ENCODE peak calls at places on chromosomes 4 and X, in four cellular contexts. C, J, N and O are unnamed samples.

GRCh38 chr4:152089564-152089963 is 328.8 kb upstream of the GATB start:
- DNase-seq in C (no peak), N (no peak), J (no peak), O (no peak)

GRCh38 chrX:122907375-122907774 is 276.7 kb upstream of the GRIA3 start:
- DNase-seq in N (no peak), C (no peak), J (no peak), O (no peak)

GRCh38 chrX:48897157-48897620 is 379 bp downstream of the TIMM17B start:
- DNase-seq in N (peak; percentile 60), J (peak; percentile 55), C (peak; percentile 70), O (peak; percentile 43)

GRCh38 chrX:80420147-80420546 is at the start of gene TENT5D:
- DNase-seq in N (no peak), J (no peak), C (no peak), O (no peak)

GRCh38 chr4:1711055-1711905 is 839 bp downstream of the SLBP start:
- DNase-seq in J (peak; percentile 43), N (peak; percentile 68), C (peak; percentile 36), O (peak; percentile 11)

GRCh38 chr4:134552063-134552462 is 350.5 kb upstream of the PABPC4L start:
- DNase-seq in J (no peak), C (no peak), N (no peak), O (no peak)

GRCh38 chr4:16883816-16884215 is 14.6 kb downstream of the LDB2 start:
- DNase-seq in J (no peak), N (no peak), C (no peak), O (no peak)

GRCh38 chr4:56215901-56216300 is 171.4 kb downstream of the AASDH start:
- DNase-seq in N (peak; percentile 29), J (no peak), C (no peak), O (no peak)

GRCh38 chr4:152784490-152785195 is 4.9 kb downstream of the ARFIP1 start:
- DNase-seq in J (no peak), N (peak; percentile 64), C (no peak), O (no peak)

GRCh38 chr4:38344929-38345328 is 319.1 kb upstream of the KLF3 start:
- DNase-seq in C (no peak), J (no peak), N (no peak), O (no peak)

GRCh38 chr4:146522862-146523205 is 1.1 kb upstream of the SLC10A7 start:
- DNase-seq in J (no peak), C (no peak), N (no peak), O (no peak)

GRCh38 chr4:54274786-54275503 is 45.9 kb downstream of the PDGFRA start:
- DNase-seq in J (no peak), C (no peak), N (peak; percentile 36), O (no peak)